ENCODE peak calls at places on chromosomes 13 and 19, in seven cellular contexts. P, Z, X, I, V, O and Y are unnamed samples.

GRCh38 chr19:31282346-31282745 is 66.9 kb downstream of the TSHZ3 start:
- DNase-seq in P (no peak), O (no peak), X (no peak), I (no peak), V (no peak), Z (no peak), Y (no peak)

GRCh38 chr19:12580180-12580694 is 29.0 kb upstream of the ZNF564 start:
- DNase-seq in P (peak; percentile 16), I (peak; percentile 96), V (no peak), X (no peak), O (no peak), Z (peak; percentile 22), Y (no peak)

GRCh38 chr19:53357821-53358581 is 7.5 kb upstream of the ZNF525 start:
- DNase-seq in Z (no peak), X (peak; percentile 26), P (no peak), I (no peak), V (no peak), O (no peak), Y (no peak)

GRCh38 chr13:31172001-31172400 is 10.3 kb upstream of the HSPH1 start:
- DNase-seq in I (no peak), P (peak; percentile 16), O (no peak), X (no peak), Z (no peak), V (no peak), Y (no peak)

GRCh38 chr19:28823338-28823961 is 389.5 kb downstream of the UQCRFS1 start:
- DNase-seq in O (no peak), V (no peak), P (no peak), I (no peak), Z (no peak), X (no peak), Y (no peak)

GRCh38 chr13:64817721-64818120 is 2412.4 kb downstream of the PCDH9 start:
- DNase-seq in Z (no peak), I (no peak), X (no peak), O (no peak), V (no peak), P (peak; percentile 14), Y (no peak)

GRCh38 chr13:36251528-36251927 is 37.2 kb upstream of the SOHLH2 start:
- DNase-seq in O (no peak), V (no peak), Z (no peak), P (no peak), X (no peak), I (no peak), Y (peak; percentile 21)

GRCh38 chr13:44903596-44903995 is 85.7 kb downstream of the NUFIP1 start:
- DNase-seq in X (no peak), I (no peak), V (no peak), P (peak; percentile 76), O (no peak), Z (no peak), Y (no peak)

GRCh38 chr19:46076951-46077814 is 36.4 kb upstream of the IGFL4 start:
- DNase-seq in O (peak; percentile 68), V (peak; percentile 78), X (peak; percentile 62), P (peak; percentile 76), I (peak; percentile 89), Z (peak; percentile 30), Y (peak; percentile 47)

GRCh38 chr19:11063434-11063833 is 25.8 kb upstream of the LDLR start:
- DNase-seq in V (no peak), Z (no peak), O (no peak), P (no peak), X (no peak), I (no peak), Y (no peak)

GRCh38 chr19:3403489-3404323 is 37.3 kb downstream of the NFIC start:
- DNase-seq in V (no peak), P (peak; percentile 81), I (no peak), X (no peak), O (no peak), Z (peak; percentile 42), Y (no peak)

GRCh38 chr19:3580156-3580955 is 4.9 kb upstream of the GIPC3 start:
- DNase-seq in V (no peak), I (peak; percentile 82), Z (peak; percentile 94), X (no peak), O (no peak), P (peak; percentile 94), Y (no peak)

GRCh38 chr19:9009431-9009830 is 778 bp downstream of the MUC16 start:
- DNase-seq in I (no peak), Z (no peak), O (no peak), P (no peak), V (no peak), X (no peak), Y (no peak)

GRCh38 chr13:113835461-113836274 is 28.2 kb downstream of the GAS6 start:
- DNase-seq in V (peak; percentile 42), P (no peak), Z (peak; percentile 79), O (no peak), X (no peak), I (no peak), Y (peak; percentile 60)

GRCh38 chr19:35347930-35348298 is 212 bp downstream of the FFAR1 start:
- DNase-seq in Z (no peak), I (no peak), O (no peak), X (no peak), V (no peak), P (no peak), Y (no peak)

GRCh38 chr19:45508931-45509691 is 1.8 kb downstream of the VASP start:
- DNase-seq in I (peak; percentile 83), O (peak; percentile 66), V (peak; percentile 57), X (peak; percentile 60), P (peak; percentile 71), Z (peak; percentile 66), Y (peak; percentile 93)

GRCh38 chr19:53982611-53983010 is 8.8 kb upstream of the CACNG6 start:
- DNase-seq in Z (no peak), P (no peak), X (peak; percentile 23), V (no peak), I (peak; percentile 73), O (no peak), Y (no peak)

GRCh38 chr13:91174886-91175501 is 172.5 kb upstream of the MIR17HG start:
- DNase-seq in O (no peak), X (no peak), I (no peak), P (no peak), V (peak; percentile 35), Z (no peak), Y (no peak)

GRCh38 chr19:4452230-4452990 is 5.2 kb downstream of the UBXN6 start:
- DNase-seq in X (no peak), V (no peak), O (no peak), Z (no peak), P (no peak), I (no peak), Y (no peak)

GRCh38 chr19:55467236-55468053 is 2.9 kb upstream of the C19orf85 start:
- DNase-seq in P (no peak), Z (peak; percentile 93), O (peak; percentile 58), X (peak; percentile 69), I (peak; percentile 64), V (peak; percentile 80), Y (peak; percentile 70)

GRCh38 chr19:5068251-5069090 is 99.6 kb downstream of the KDM4B start:
- DNase-seq in I (no peak), Z (no peak), X (no peak), V (no peak), P (no peak), O (no peak), Y (no peak)

GRCh38 chr13:50191004-50191403 is 175.8 kb downstream of the KCNRG start:
- DNase-seq in O (no peak), X (no peak), V (no peak), Z (no peak), I (no peak), P (no peak), Y (no peak)

GRCh38 chr13:103935117-103935516 is 868.9 kb upstream of the SLC10A2 start:
- DNase-seq in I (no peak), V (no peak), O (no peak), Z (no peak), P (no peak), X (no peak), Y (no peak)

GRCh38 chr19:33397536-33398360 is 24.2 kb downstream of the CEBPG start:
- DNase-seq in I (no peak), O (no peak), V (peak; percentile 46), Z (no peak), X (no peak), P (no peak), Y (no peak)